ENCODE peak calls at places on chromosomes 1 and 21, in ten cellular contexts. One of them, this sample, is unnamed.

GRCh38 chr1:58548381-58548780 is 1.9 kb upstream of the OMA1 start:
- DNase-seq in fibroblast of lung: no peak
- DNase-seq in ACHN: no peak
- DNase-seq in endodermal cell: no peak
- DNase-seq in NCI-H524 treated with DMSO at 0.1 percent for 48 hours: peak; percentile 86
- DNase-seq in SW480: no peak
- DNase-seq in occipital lobe: no peak
- DNase-seq in T-helper 9 cell: no peak
- DNase-seq in AG04449: no peak
- DNase-seq in hepatocyte: no peak
- DNase-seq in this sample: no peak

GRCh38 chr1:212710566-212710965 is 10.9 kb upstream of the BATF3 start:
- DNase-seq in fibroblast of lung: no peak
- DNase-seq in ACHN: no peak
- DNase-seq in endodermal cell: no peak
- DNase-seq in NCI-H524 treated with DMSO at 0.1 percent for 48 hours: no peak
- DNase-seq in SW480: no peak
- DNase-seq in occipital lobe: no peak
- DNase-seq in T-helper 9 cell: no peak
- DNase-seq in AG04449: no peak
- DNase-seq in hepatocyte: no peak
- DNase-seq in this sample: no peak

GRCh38 chr1:228176461-228177182 is 11.0 kb downstream of the IBA57 start:
- DNase-seq in fibroblast of lung: no peak
- DNase-seq in ACHN: no peak
- DNase-seq in endodermal cell: no peak
- DNase-seq in NCI-H524 treated with DMSO at 0.1 percent for 48 hours: no peak
- DNase-seq in SW480: no peak
- DNase-seq in occipital lobe: no peak
- DNase-seq in T-helper 9 cell: no peak
- DNase-seq in AG04449: no peak
- DNase-seq in hepatocyte: no peak
- DNase-seq in this sample: no peak

GRCh38 chr1:81179239-81179638 is 621.5 kb upstream of the ADGRL2 start:
- DNase-seq in fibroblast of lung: peak; percentile 85
- DNase-seq in ACHN: peak; percentile 80
- DNase-seq in endodermal cell: no peak
- DNase-seq in NCI-H524 treated with DMSO at 0.1 percent for 48 hours: no peak
- DNase-seq in SW480: peak; percentile 3
- DNase-seq in occipital lobe: no peak
- DNase-seq in T-helper 9 cell: no peak
- DNase-seq in AG04449: peak; percentile 49
- DNase-seq in hepatocyte: peak; percentile 64
- DNase-seq in this sample: no peak

GRCh38 chr1:51301152-51301843 is 29.1 kb downstream of the TTC39A start:
- DNase-seq in fibroblast of lung: no peak
- DNase-seq in ACHN: no peak
- DNase-seq in endodermal cell: no peak
- DNase-seq in NCI-H524 treated with DMSO at 0.1 percent for 48 hours: no peak
- DNase-seq in SW480: no peak
- DNase-seq in occipital lobe: no peak
- DNase-seq in T-helper 9 cell: no peak
- DNase-seq in AG04449: no peak
- DNase-seq in hepatocyte: no peak
- DNase-seq in this sample: no peak

GRCh38 chr1:109634771-109635750 is 15.4 kb downstream of the AMPD2 start:
- DNase-seq in fibroblast of lung: no peak
- DNase-seq in ACHN: no peak
- DNase-seq in endodermal cell: peak; percentile 43
- DNase-seq in NCI-H524 treated with DMSO at 0.1 percent for 48 hours: no peak
- DNase-seq in SW480: no peak
- DNase-seq in occipital lobe: no peak
- DNase-seq in T-helper 9 cell: no peak
- DNase-seq in AG04449: no peak
- DNase-seq in hepatocyte: no peak
- DNase-seq in this sample: no peak

GRCh38 chr1:117146570-117147340 is 25.2 kb upstream of the TRIM45 start:
- DNase-seq in fibroblast of lung: peak; percentile 97
- DNase-seq in ACHN: peak; percentile 71
- DNase-seq in endodermal cell: peak; percentile 62
- DNase-seq in NCI-H524 treated with DMSO at 0.1 percent for 48 hours: no peak
- DNase-seq in SW480: peak; percentile 55
- DNase-seq in occipital lobe: no peak
- DNase-seq in T-helper 9 cell: no peak
- DNase-seq in AG04449: peak; percentile 89
- DNase-seq in hepatocyte: peak; percentile 54
- DNase-seq in this sample: no peak

GRCh38 chr21:36466061-36466511 is 13.8 kb downstream of the CLDN14 start:
- DNase-seq in fibroblast of lung: peak; percentile 65
- DNase-seq in ACHN: no peak
- DNase-seq in endodermal cell: no peak
- DNase-seq in NCI-H524 treated with DMSO at 0.1 percent for 48 hours: no peak
- DNase-seq in SW480: no peak
- DNase-seq in occipital lobe: no peak
- DNase-seq in T-helper 9 cell: no peak
- DNase-seq in AG04449: no peak
- DNase-seq in hepatocyte: no peak
- DNase-seq in this sample: no peak

GRCh38 chr1:47160716-47161115 is 23.5 kb downstream of the CYP4A22 start:
- DNase-seq in fibroblast of lung: no peak
- DNase-seq in ACHN: no peak
- DNase-seq in endodermal cell: no peak
- DNase-seq in NCI-H524 treated with DMSO at 0.1 percent for 48 hours: no peak
- DNase-seq in SW480: no peak
- DNase-seq in occipital lobe: no peak
- DNase-seq in T-helper 9 cell: no peak
- DNase-seq in AG04449: no peak
- DNase-seq in hepatocyte: no peak
- DNase-seq in this sample: no peak

GRCh38 chr1:245437401-245437800 is 282.6 kb downstream of the KIF26B start:
- DNase-seq in fibroblast of lung: no peak
- DNase-seq in ACHN: no peak
- DNase-seq in endodermal cell: no peak
- DNase-seq in NCI-H524 treated with DMSO at 0.1 percent for 48 hours: no peak
- DNase-seq in SW480: no peak
- DNase-seq in occipital lobe: no peak
- DNase-seq in T-helper 9 cell: no peak
- DNase-seq in AG04449: no peak
- DNase-seq in hepatocyte: no peak
- DNase-seq in this sample: no peak

GRCh38 chr1:41682845-41683630 is 198.6 kb upstream of the EDN2 start:
- DNase-seq in fibroblast of lung: peak; percentile 42
- DNase-seq in ACHN: no peak
- DNase-seq in endodermal cell: no peak
- DNase-seq in NCI-H524 treated with DMSO at 0.1 percent for 48 hours: no peak
- DNase-seq in SW480: no peak
- DNase-seq in occipital lobe: no peak
- DNase-seq in T-helper 9 cell: no peak
- DNase-seq in AG04449: no peak
- DNase-seq in hepatocyte: no peak
- DNase-seq in this sample: no peak

GRCh38 chr1:179883739-179884138 is 1.7 kb downstream of the TOR1AIP1 start:
- DNase-seq in fibroblast of lung: peak; percentile 66
- DNase-seq in ACHN: peak; percentile 46
- DNase-seq in endodermal cell: peak; percentile 73
- DNase-seq in NCI-H524 treated with DMSO at 0.1 percent for 48 hours: no peak
- DNase-seq in SW480: peak; percentile 61
- DNase-seq in occipital lobe: no peak
- DNase-seq in T-helper 9 cell: peak; percentile 49
- DNase-seq in AG04449: no peak
- DNase-seq in hepatocyte: peak; percentile 66
- DNase-seq in this sample: no peak

GRCh38 chr21:44658511-44658910 is 779 bp downstream of the KRTAP12-3 start:
- DNase-seq in fibroblast of lung: no peak
- DNase-seq in ACHN: no peak
- DNase-seq in endodermal cell: no peak
- DNase-seq in NCI-H524 treated with DMSO at 0.1 percent for 48 hours: no peak
- DNase-seq in SW480: no peak
- DNase-seq in occipital lobe: no peak
- DNase-seq in T-helper 9 cell: no peak
- DNase-seq in AG04449: no peak
- DNase-seq in hepatocyte: no peak
- DNase-seq in this sample: no peak

GRCh38 chr1:204401747-204402146 is 9.9 kb downstream of the PPP1R15B start:
- DNase-seq in fibroblast of lung: no peak
- DNase-seq in ACHN: no peak
- DNase-seq in endodermal cell: peak; percentile 21
- DNase-seq in NCI-H524 treated with DMSO at 0.1 percent for 48 hours: no peak
- DNase-seq in SW480: no peak
- DNase-seq in occipital lobe: no peak
- DNase-seq in T-helper 9 cell: no peak
- DNase-seq in AG04449: no peak
- DNase-seq in hepatocyte: no peak
- DNase-seq in this sample: no peak

GRCh38 chr1:52139817-52140540 is 1.9 kb upstream of the ZFYVE9 start:
- DNase-seq in fibroblast of lung: peak; percentile 85
- DNase-seq in ACHN: peak; percentile 42
- DNase-seq in endodermal cell: no peak
- DNase-seq in NCI-H524 treated with DMSO at 0.1 percent for 48 hours: no peak
- DNase-seq in SW480: peak; percentile 22
- DNase-seq in occipital lobe: no peak
- DNase-seq in T-helper 9 cell: no peak
- DNase-seq in AG04449: peak; percentile 51
- DNase-seq in hepatocyte: peak; percentile 23
- DNase-seq in this sample: no peak

GRCh38 chr1:9388628-9389184 is 96.0 kb downstream of the SPSB1 start:
- DNase-seq in fibroblast of lung: peak; percentile 56
- DNase-seq in ACHN: peak; percentile 22
- DNase-seq in endodermal cell: no peak
- DNase-seq in NCI-H524 treated with DMSO at 0.1 percent for 48 hours: no peak
- DNase-seq in SW480: peak; percentile 44
- DNase-seq in occipital lobe: no peak
- DNase-seq in T-helper 9 cell: no peak
- DNase-seq in AG04449: no peak
- DNase-seq in hepatocyte: peak; percentile 55
- DNase-seq in this sample: no peak

GRCh38 chr1:218347316-218347712 is 2.2 kb downstream of the TGFB2 start:
- DNase-seq in fibroblast of lung: peak; percentile 71
- DNase-seq in ACHN: peak; percentile 64
- DNase-seq in endodermal cell: peak; percentile 69
- DNase-seq in NCI-H524 treated with DMSO at 0.1 percent for 48 hours: no peak
- DNase-seq in SW480: no peak
- DNase-seq in occipital lobe: no peak
- DNase-seq in T-helper 9 cell: no peak
- DNase-seq in AG04449: no peak
- DNase-seq in hepatocyte: peak; percentile 34
- DNase-seq in this sample: peak; percentile 26

GRCh38 chr1:11823366-11824137 is 17.6 kb downstream of the CLCN6 start:
- DNase-seq in fibroblast of lung: peak; percentile 76
- DNase-seq in ACHN: no peak
- DNase-seq in endodermal cell: no peak
- DNase-seq in NCI-H524 treated with DMSO at 0.1 percent for 48 hours: no peak
- DNase-seq in SW480: no peak
- DNase-seq in occipital lobe: no peak
- DNase-seq in T-helper 9 cell: no peak
- DNase-seq in AG04449: no peak
- DNase-seq in hepatocyte: no peak
- DNase-seq in this sample: no peak

GRCh38 chr1:29237906-29238600 is 1.7 kb downstream of the PTPRU start:
- DNase-seq in fibroblast of lung: peak; percentile 43
- DNase-seq in ACHN: no peak
- DNase-seq in endodermal cell: peak; percentile 82
- DNase-seq in NCI-H524 treated with DMSO at 0.1 percent for 48 hours: no peak
- DNase-seq in SW480: peak; percentile 53
- DNase-seq in occipital lobe: no peak
- DNase-seq in T-helper 9 cell: no peak
- DNase-seq in AG04449: no peak
- DNase-seq in hepatocyte: peak; percentile 73
- DNase-seq in this sample: no peak

GRCh38 chr21:44946254-44947041 is 6.6 kb downstream of the SLX9 start:
- DNase-seq in fibroblast of lung: no peak
- DNase-seq in ACHN: no peak
- DNase-seq in endodermal cell: no peak
- DNase-seq in NCI-H524 treated with DMSO at 0.1 percent for 48 hours: no peak
- DNase-seq in SW480: no peak
- DNase-seq in occipital lobe: no peak
- DNase-seq in T-helper 9 cell: no peak
- DNase-seq in AG04449: no peak
- DNase-seq in hepatocyte: no peak
- DNase-seq in this sample: no peak

GRCh38 chr1:168452329-168452728 is 91.5 kb downstream of the XCL2 start:
- DNase-seq in fibroblast of lung: no peak
- DNase-seq in ACHN: peak; percentile 18
- DNase-seq in endodermal cell: peak; percentile 69
- DNase-seq in NCI-H524 treated with DMSO at 0.1 percent for 48 hours: no peak
- DNase-seq in SW480: no peak
- DNase-seq in occipital lobe: no peak
- DNase-seq in T-helper 9 cell: no peak
- DNase-seq in AG04449: no peak
- DNase-seq in hepatocyte: no peak
- DNase-seq in this sample: no peak

GRCh38 chr1:39410915-39411436 is 80.5 kb upstream of the BMP8A start:
- DNase-seq in fibroblast of lung: peak; percentile 91
- DNase-seq in ACHN: peak; percentile 89
- DNase-seq in endodermal cell: peak; percentile 87
- DNase-seq in NCI-H524 treated with DMSO at 0.1 percent for 48 hours: peak; percentile 12
- DNase-seq in SW480: peak; percentile 70
- DNase-seq in occipital lobe: no peak
- DNase-seq in T-helper 9 cell: peak; percentile 34
- DNase-seq in AG04449: peak; percentile 72
- DNase-seq in hepatocyte: peak; percentile 84
- DNase-seq in this sample: peak; percentile 19